ENCODE peak calls at places on chromosomes 13 and 19, in eight cellular contexts. B, E, Q, K, S, V, Y and I are unnamed samples.

GRCh38 chr19:2199215-2199614 is 35.5 kb downstream of the DOT1L start:
- DNase-seq in B (no peak), E (no peak), Q (no peak), K (no peak), S (no peak), V (no peak), Y (no peak), I (no peak)

GRCh38 chr19:7885818-7886217 is 2.5 kb upstream of the LRRC8E start:
- DNase-seq in B (no peak), E (no peak), Q (no peak), K (no peak), S (no peak), V (no peak), Y (no peak), I (no peak)

GRCh38 chr19:43798546-43799409 is 3.5 kb downstream of the LYPD5 start:
- DNase-seq in B (peak), E (no peak), Q (peak), K (no peak), S (peak), V (no peak), Y (peak), I (peak)

GRCh38 chr13:35923347-35923746 is 207.8 kb downstream of the DCLK1 start:
- DNase-seq in B (peak), E (peak), Q (no peak), K (no peak), S (peak), V (peak), Y (peak), I (peak)

GRCh38 chr13:76638882-76639281 is 247.3 kb downstream of the KCTD12 start:
- DNase-seq in B (no peak), E (peak), Q (no peak), K (no peak), S (no peak), V (no peak), Y (no peak), I (no peak)

GRCh38 chr19:10861118-10861651 is 10.2 kb upstream of the CARM1 start:
- DNase-seq in B (no peak), E (peak), Q (no peak), K (no peak), S (no peak), V (peak), Y (peak), I (peak)

GRCh38 chr19:15836595-15837398 is 21.3 kb upstream of the OR10H1 start:
- DNase-seq in B (peak), E (peak), Q (peak), K (peak), S (peak), V (peak), Y (peak), I (peak)

GRCh38 chr19:42989851-42990250 is 36.4 kb downstream of the PSG11 start:
- DNase-seq in B (peak), E (no peak), Q (no peak), K (no peak), S (no peak), V (no peak), Y (no peak), I (no peak)

GRCh38 chr13:32168136-32168535 is 136.6 kb downstream of the FRY start:
- DNase-seq in B (no peak), E (no peak), Q (no peak), K (no peak), S (no peak), V (no peak), Y (no peak), I (no peak)

GRCh38 chr13:48798180-48798579 is 144.5 kb downstream of the CYSLTR2 start:
- DNase-seq in B (no peak), E (no peak), Q (no peak), K (no peak), S (no peak), V (no peak), Y (no peak), I (no peak)

GRCh38 chr13:60162096-60162495 is 1.6 kb downstream of the DIAPH3 start:
- DNase-seq in B (peak), E (peak), Q (no peak), K (no peak), S (no peak), V (peak), Y (no peak), I (no peak)

GRCh38 chr13:61880576-61881283 is 465.1 kb upstream of the PCDH20 start:
- DNase-seq in B (peak), E (no peak), Q (no peak), K (no peak), S (no peak), V (peak), Y (peak), I (no peak)

GRCh38 chr13:81874681-81875661 is 1534.0 kb upstream of the SPRY2 start:
- DNase-seq in B (peak), E (no peak), Q (no peak), K (no peak), S (no peak), V (no peak), Y (peak), I (no peak)

GRCh38 chr13:81874253-81874652 is 1533.3 kb upstream of the SPRY2 start:
- DNase-seq in B (no peak), E (no peak), Q (no peak), K (no peak), S (no peak), V (no peak), Y (no peak), I (no peak)

GRCh38 chr13:81872581-81872980 is 1531.7 kb upstream of the SPRY2 start:
- DNase-seq in B (peak), E (no peak), Q (no peak), K (no peak), S (no peak), V (peak), Y (peak), I (no peak)
- TF ChIP-seq CTCF in B (peak), E (no peak), Q (no peak), K (no peak), S (no peak), V (peak), Y (peak), I (no peak)

GRCh38 chr19:50836543-50837195 is 3.3 kb upstream of the KLK15 start:
- DNase-seq in B (no peak), E (no peak), Q (no peak), K (no peak), S (no peak), V (no peak), Y (no peak), I (no peak)
- H3K4me3 ChIP-seq in B (no peak), E (no peak), Q (no peak), K (no peak), S (no peak), V (no peak), Y (peak), I (no peak)

GRCh38 chr13:112931028-112931934 is 37.7 kb upstream of the MCF2L start:
- DNase-seq in B (peak), E (peak), Q (no peak), K (no peak), S (peak), V (peak), Y (peak), I (peak)
- TF ChIP-seq CTCF in B (peak), E (peak), Q (no peak), K (no peak), S (no peak), V (peak), Y (peak), I (peak)

GRCh38 chr19:1002600-1002999 is 2.4 kb downstream of the GRIN3B start:
- DNase-seq in B (no peak), E (no peak), Q (no peak), K (no peak), S (no peak), V (no peak), Y (no peak), I (no peak)

GRCh38 chr19:1000591-1001537 is 645 bp downstream of the GRIN3B start:
- DNase-seq in B (no peak), E (no peak), Q (no peak), K (no peak), S (no peak), V (no peak), Y (no peak), I (no peak)

GRCh38 chr19:1000095-1000494 is at the start of gene GRIN3B:
- DNase-seq in B (peak), E (peak), Q (peak), K (no peak), S (no peak), V (peak), Y (peak), I (no peak)

GRCh38 chr19:1003283-1003682 is 3.1 kb downstream of the GRIN3B start:
- DNase-seq in B (no peak), E (no peak), Q (no peak), K (no peak), S (no peak), V (no peak), Y (no peak), I (no peak)

DNA sequence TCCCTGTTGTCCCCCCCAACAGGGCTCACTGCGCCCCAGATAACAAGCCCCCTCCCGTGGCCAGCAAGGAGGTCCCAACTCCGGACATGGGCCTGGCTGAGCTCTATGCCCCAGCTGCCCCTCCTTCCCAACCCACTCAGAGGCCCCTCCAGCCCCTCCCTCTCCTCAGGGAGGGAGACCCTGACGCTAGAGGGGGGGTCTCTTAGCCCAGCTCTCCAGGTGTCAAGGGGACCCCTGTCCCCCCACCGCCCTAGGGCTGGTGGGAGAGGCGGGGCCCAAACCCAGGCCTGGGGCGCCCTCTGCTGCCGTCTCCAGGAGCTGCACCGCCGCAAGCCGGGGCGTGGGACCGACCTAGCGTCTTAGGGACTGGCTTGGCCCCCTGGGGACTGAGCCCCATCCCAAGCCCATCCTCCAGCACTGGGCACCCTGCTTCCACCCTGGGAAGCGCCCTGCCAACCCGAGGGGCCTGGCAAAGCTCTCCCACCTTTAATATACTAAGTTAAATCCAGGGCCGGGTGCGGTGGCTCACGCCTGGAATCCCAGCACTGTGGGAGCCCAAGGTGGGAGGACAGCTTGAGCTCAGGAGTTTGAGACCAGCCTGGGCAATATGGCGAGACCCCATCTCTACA is 1.4 kb downstream of the GRIN3B start:
- DNase-seq in B (no peak), E (no peak), Q (peak), K (no peak), S (no peak), V (no peak), Y (peak), I (no peak)
- H3K4me3 ChIP-seq in B (no peak), E (no peak), Q (no peak), K (no peak), S (no peak), V (no peak), Y (no peak), I (no peak)

GRCh38 chr19:13198634-13199033 is 48.4 kb downstream of the IER2 start:
- DNase-seq in B (no peak), E (no peak), Q (no peak), K (no peak), S (no peak), V (no peak), Y (no peak), I (no peak)

GRCh38 chr19:13190781-13191540 is 40.8 kb downstream of the IER2 start:
- DNase-seq in B (no peak), E (no peak), Q (no peak), K (no peak), S (no peak), V (no peak), Y (no peak), I (no peak)

GRCh38 chr19:13195678-13196077 is 45.5 kb downstream of the IER2 start:
- DNase-seq in B (no peak), E (no peak), Q (peak), K (no peak), S (no peak), V (no peak), Y (no peak), I (no peak)
- TF ChIP-seq CTCF in B (peak), E (no peak), Q (no peak), K (no peak), S (no peak), V (peak), Y (no peak), I (no peak)

GRCh38 chr13:98780972-98781869 is 28.7 kb upstream of the SLC15A1 start:
- DNase-seq in B (no peak), E (no peak), Q (no peak), K (no peak), S (peak), V (no peak), Y (no peak), I (no peak)

GRCh38 chr13:98778749-98779148 is 26.3 kb upstream of the SLC15A1 start:
- DNase-seq in B (no peak), E (no peak), Q (no peak), K (no peak), S (no peak), V (peak), Y (peak), I (no peak)

GRCh38 chr13:98779695-98780094 is 27.2 kb upstream of the SLC15A1 start:
- DNase-seq in B (no peak), E (no peak), Q (no peak), K (no peak), S (no peak), V (no peak), Y (no peak), I (no peak)

GRCh38 chr13:98781905-98782304 is 29.4 kb upstream of the SLC15A1 start:
- DNase-seq in B (no peak), E (no peak), Q (no peak), K (no peak), S (peak), V (no peak), Y (no peak), I (no peak)

GRCh38 chr13:98780451-98780850 is 28.0 kb upstream of the SLC15A1 start:
- DNase-seq in B (no peak), E (peak), Q (no peak), K (no peak), S (no peak), V (no peak), Y (no peak), I (no peak)
- H3K4me3 ChIP-seq in B (no peak), E (no peak), Q (no peak), K (no peak), S (no peak), V (no peak), Y (no peak), I (no peak)

DNA sequence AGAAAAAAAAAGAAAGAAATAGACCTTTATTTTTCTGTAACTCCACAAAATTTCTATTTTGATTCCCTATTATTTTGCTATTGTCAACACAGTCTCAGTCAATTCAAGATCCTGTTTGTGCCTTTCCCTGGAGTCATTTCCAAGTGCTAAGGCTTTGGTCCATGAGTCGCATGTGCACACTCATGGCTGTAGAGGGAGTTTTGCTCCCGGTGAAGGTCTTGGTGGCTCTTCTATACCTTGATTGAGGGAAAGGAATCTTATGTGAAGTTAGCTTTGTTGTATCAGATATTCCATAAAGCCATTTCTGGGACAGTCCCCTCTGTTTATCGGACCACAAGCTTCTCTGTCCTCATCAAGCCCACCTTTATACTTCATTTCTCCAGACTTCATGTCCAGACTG is 58.7 kb upstream of the ALOX5AP start:
- DNase-seq in B (peak), E (peak), Q (no peak), K (no peak), S (no peak), V (peak), Y (peak), I (no peak)
- TF ChIP-seq CTCF in B (peak), E (peak), Q (no peak), K (no peak), S (no peak), V (peak), Y (peak), I (peak)

GRCh38 chr13:103568314-103568713 is 502.1 kb upstream of the SLC10A2 start:
- DNase-seq in B (no peak), E (no peak), Q (no peak), K (no peak), S (no peak), V (no peak), Y (no peak), I (no peak)
- H3K4me3 ChIP-seq in B (no peak), E (no peak), Q (no peak), K (no peak), S (no peak), V (no peak), Y (no peak), I (no peak)

DNA sequence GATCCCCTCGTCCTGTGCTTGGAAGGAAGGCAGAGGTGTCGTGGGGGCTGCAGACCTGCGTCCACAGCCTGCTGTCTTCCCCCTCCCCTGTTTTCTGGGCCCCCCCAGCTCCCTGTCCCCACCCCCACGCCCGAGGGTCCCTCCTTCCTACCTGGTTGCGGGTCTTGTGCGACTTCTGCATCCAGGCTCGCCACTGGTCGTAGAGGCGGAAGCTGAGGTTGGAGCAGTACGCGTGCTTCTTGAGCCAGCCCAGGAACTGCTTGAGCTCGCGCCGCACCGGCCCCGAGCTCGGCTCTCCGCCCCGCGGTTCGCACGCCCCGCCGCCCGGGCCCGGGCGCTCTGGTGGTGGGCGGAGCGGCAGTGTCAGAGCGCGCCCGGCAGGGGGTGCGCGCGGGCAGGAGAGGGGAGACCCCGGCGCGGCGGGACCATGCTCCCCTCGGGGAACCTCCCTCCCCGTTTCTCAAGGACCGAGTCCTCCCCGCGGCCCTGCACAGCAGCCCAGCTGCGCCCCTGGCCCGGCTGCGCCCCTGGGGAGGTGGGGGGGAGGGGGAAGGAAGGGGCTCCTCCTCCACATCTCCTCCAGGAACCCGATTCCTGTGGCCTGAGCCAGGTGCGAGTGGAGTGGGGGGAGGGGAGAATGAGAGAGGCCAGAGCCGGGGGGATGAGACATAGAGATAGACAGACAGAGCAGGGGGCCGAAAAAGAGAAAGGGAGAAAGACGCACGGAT is 5.7 kb downstream of the REX1BD start:
- DNase-seq in B (peak), E (peak), Q (peak), K (peak), S (peak), V (peak), Y (peak), I (peak)
- TF ChIP-seq CTCF in B (peak), E (peak), Q (peak), K (peak), S (no peak), V (peak), Y (peak), I (peak)